ENCODE peak calls at places on chromosomes 11 and 22, in five cellular contexts. K is GM12878, S is H1, I is K562, B is HepG2. O is an unnamed sample. For H3K4me1, the result is how much of the 10 kb centered on the place peaks cover.

GRCh38 chr11:12826441-12826840 is 152.2 kb downstream of the TEAD1 start:
- DNase-seq in K (no peak), I (no peak), B (no peak), S (no peak), O (no peak)

GRCh38 chr11:125949271-125950177 is 3.7 kb downstream of the VSIG10L2 start:
- DNase-seq in I (no peak), K (no peak), S (peak), B (no peak), O (no peak)

GRCh38 chr22:45934659-45935341 is 42.2 kb downstream of the WNT7B start:
- DNase-seq in K (no peak), B (peak), S (no peak), I (no peak), O (peak)

GRCh38 chr22:23058481-23059336 is 11.6 kb upstream of the GNAZ start:
- DNase-seq in S (no peak), I (no peak), B (no peak), K (no peak), O (no peak)

GRCh38 chr11:92917927-92918326 is 51.5 kb upstream of the MTNR1B start:
- DNase-seq in K (no peak), I (no peak), S (no peak), B (no peak), O (no peak)

GRCh38 chr11:70409437-70409836 is 11.1 kb downstream of the CTTN start:
- DNase-seq in B (no peak), I (no peak), S (no peak), K (no peak), O (no peak)

GRCh38 chr11:36253238-36253637 is 36.0 kb downstream of the COMMD9 start:
- DNase-seq in B (no peak), K (no peak), S (no peak), I (no peak), O (no peak)

GRCh38 chr11:130203766-130204702 is 44.5 kb downstream of the ST14 start:
- DNase-seq in S (no peak), I (no peak), B (no peak), K (no peak), O (no peak)

GRCh38 chr11:3737386-3737933 is 59.9 kb downstream of the NUP98 start:
- DNase-seq in K (no peak), I (no peak), S (no peak), B (no peak), O (no peak)

GRCh38 chr22:37340331-37341262 is 58.3 kb downstream of the CYTH4 start:
- DNase-seq in B (no peak), K (no peak), I (no peak), S (no peak), O (no peak)

GRCh38 chr11:29485641-29486040 is 531.2 kb downstream of the KCNA4 start:
- DNase-seq in B (no peak), K (no peak), S (no peak), I (no peak), O (no peak)

GRCh38 chr11:29482510-29482909 is 534.3 kb downstream of the KCNA4 start:
- DNase-seq in I (no peak), S (no peak), B (no peak), K (no peak), O (no peak)

GRCh38 chr11:29481721-29482120 is 535.1 kb downstream of the KCNA4 start:
- DNase-seq in S (no peak), B (no peak), K (no peak), I (no peak), O (no peak)

GRCh38 chr11:29486301-29486700 is 530.5 kb downstream of the KCNA4 start:
- DNase-seq in K (no peak), S (no peak), B (no peak), I (no peak), O (no peak)

GRCh38 chr11:29484548-29484947 is 532.3 kb downstream of the KCNA4 start:
- DNase-seq in I (no peak), S (no peak), K (no peak), B (no peak), O (no peak)
- H3K4me1 ChIP-seq in I (under half), S (under half), K (under half), B (under half), O (under half)

GRCh38 chr11:58560842-58561241 is 14.8 kb downstream of the LPXN start:
- DNase-seq in B (no peak), I (no peak), K (no peak), S (no peak), O (no peak)

GRCh38 chr11:58564226-58564625 is 11.4 kb downstream of the LPXN start:
- DNase-seq in S (no peak), I (no peak), K (no peak), B (no peak), O (no peak)

GRCh38 chr11:58562375-58562800 is 13.3 kb downstream of the LPXN start:
- DNase-seq in B (peak), I (no peak), S (no peak), K (no peak), O (no peak)

DNA sequence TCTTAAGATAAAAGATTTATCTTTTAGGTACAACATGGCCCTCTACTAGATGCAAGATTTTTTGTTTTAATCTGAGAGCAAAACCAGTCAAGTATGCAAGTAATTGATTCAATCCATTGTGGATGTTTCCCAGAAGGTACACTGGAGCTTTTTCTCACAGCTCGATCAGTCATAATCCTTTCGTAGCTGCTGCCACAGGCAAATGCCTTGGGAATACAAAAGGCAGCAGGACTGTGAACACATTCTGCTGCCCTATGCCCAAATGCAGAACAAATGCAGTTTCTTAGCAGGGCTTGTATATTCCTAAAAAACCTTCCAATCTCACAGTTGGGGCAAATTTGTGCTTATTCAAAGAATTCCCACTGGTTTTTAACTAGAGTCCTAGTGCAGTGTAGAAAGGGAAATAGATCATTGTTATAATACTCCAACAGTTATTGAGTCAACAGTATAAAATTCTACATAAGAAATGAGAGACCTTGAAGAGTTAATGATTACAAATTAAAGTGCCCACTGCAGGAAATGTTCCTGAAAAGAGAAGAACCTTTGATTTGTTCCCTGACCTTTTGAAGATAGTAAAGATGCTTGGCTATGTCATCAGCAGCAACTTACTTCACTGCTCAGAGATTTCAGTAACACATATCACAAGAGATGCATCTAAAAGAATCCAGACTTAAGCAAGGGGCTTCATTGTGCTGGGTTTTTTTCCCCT is 14.1 kb downstream of the LPXN start:
- DNase-seq in I (no peak), B (peak), S (no peak), K (no peak), O (no peak)
- TF ChIP-seq KDM1A in I (no peak), B (no peak), S (no peak), K (no peak), O (no peak)

GRCh38 chr11:119693253-119693815 is 35.7 kb downstream of the NECTIN1 start:
- DNase-seq in S (no peak), I (no peak), K (no peak), B (no peak), O (no peak)

GRCh38 chr11:119692547-119692834 is 36.5 kb downstream of the NECTIN1 start:
- DNase-seq in B (no peak), K (no peak), S (no peak), I (no peak), O (no peak)

GRCh38 chr11:119691020-119691666 is 37.9 kb downstream of the NECTIN1 start:
- DNase-seq in I (peak), B (no peak), S (no peak), K (no peak), O (no peak)

GRCh38 chr11:119694334-119694733 is 34.7 kb downstream of the NECTIN1 start:
- DNase-seq in I (no peak), B (peak), K (no peak), S (no peak), O (peak)

DNA sequence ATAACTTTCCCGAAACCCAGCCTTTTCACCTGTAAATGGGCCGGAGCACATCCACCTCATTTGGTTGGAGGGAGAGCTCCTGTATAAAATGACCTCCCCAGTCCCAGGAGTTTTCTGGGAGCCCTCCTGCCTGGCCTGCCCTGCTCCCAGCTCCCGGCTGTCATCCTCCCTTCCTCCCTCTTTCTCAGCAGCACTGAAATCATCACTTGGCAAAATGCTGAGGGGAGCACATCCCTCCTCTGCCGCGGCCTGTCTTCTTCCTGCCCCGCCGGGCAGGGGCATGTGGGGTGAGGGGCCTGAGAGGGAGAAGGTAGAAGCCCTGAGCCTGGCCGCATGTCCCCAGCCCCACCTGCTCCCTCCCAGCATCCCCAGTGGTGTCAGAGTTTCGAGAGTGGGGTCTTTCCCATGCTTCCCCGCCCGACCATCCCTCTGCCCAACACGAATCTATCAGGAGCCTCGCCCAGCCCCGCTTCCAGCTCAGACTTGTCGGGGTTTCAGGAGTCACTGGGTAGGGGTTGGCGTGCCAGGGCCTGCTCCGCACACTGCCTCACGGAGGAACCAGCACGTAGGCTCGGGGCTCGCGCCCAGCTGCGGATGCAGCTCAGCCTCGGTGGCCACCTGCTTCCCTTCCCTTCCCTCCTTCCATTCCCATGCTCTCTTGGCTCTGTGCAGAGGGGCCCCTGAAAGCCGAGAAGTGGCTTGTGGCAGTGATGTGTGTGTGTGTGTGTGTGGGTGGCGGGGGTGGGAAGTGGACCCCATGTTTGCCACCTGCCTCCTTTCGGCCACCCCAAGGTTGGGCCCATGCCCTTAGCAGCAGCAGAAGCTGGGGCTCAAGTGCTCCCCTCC is 37.1 kb downstream of the NECTIN1 start:
- DNase-seq in S (no peak), B (no peak), I (no peak), K (no peak), O (no peak)
- H3K4me1 ChIP-seq in S (under half), B (half or more), I (under half), K (under half), O (under half)

GRCh38 chr11:27557223-27557622 is 50.7 kb upstream of the LIN7C start:
- DNase-seq in B (no peak), K (no peak), I (no peak), S (no peak), O (no peak)
- TF ChIP-seq KDM1A in B (no peak), K (no peak), I (no peak), S (no peak), O (no peak)

DNA sequence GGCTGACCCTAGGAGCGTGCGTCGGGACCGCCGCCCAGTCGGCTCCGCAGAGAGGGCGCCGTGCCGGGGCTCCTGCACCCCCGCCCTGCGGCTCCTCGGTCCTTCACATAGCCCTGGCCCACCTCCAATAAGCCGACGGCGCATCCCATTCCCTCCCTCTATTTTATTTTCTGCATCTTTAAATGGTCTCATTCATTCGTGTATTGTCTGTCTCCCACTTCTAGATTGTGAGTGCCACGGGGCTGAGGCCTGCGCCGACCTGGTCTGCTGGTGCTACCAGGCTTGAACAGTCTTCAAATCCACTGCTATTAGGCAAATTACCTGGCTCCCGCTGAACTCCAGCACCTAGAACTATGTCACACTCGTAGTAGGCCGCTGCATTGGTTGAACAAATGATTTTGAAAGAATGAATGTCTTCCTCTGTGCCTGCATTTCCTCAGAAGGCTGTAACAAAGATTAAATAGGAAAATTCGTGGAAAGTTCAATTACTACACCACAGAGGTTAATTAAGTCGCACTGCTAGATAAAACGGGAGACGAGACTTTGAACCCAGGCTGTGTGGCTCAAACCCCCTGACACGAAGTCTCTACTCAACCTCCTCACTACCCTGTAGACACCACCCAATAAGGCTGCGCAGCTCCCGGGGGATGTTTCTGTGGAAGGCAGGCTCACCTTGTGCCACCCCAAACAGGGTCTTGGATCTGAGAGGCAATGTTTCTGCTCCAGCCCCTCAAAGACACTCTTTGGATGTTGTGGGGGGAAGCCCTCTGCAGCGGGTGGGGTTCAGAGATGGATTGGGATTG is 1.2 kb upstream of the PPP1R14B start:
- DNase-seq in B (no peak), I (no peak), S (no peak), K (no peak), O (no peak)
- H3K4me1 ChIP-seq in B (half or more), I (half or more), S (under half), K (under half), O (under half)

GRCh38 chr22:50184004-50184461 is 1.7 kb upstream of the TRABD start:
- DNase-seq in B (peak), I (no peak), S (no peak), K (no peak), O (peak)
- TF ChIP-seq KDM1A in B (no peak), I (no peak), S (no peak), K (no peak), O (no peak)

GRCh38 chr11:72225411-72225951 is 914 bp downstream of the INPPL1 start:
- DNase-seq in K (no peak), S (no peak), I (no peak), B (no peak), O (no peak)

GRCh38 chr11:72228229-72228843 is 3.8 kb downstream of the INPPL1 start:
- DNase-seq in I (no peak), B (no peak), K (no peak), S (no peak), O (no peak)

GRCh38 chr11:72227316-72228228 is 3.0 kb downstream of the INPPL1 start:
- DNase-seq in B (no peak), S (no peak), I (no peak), K (no peak), O (no peak)

GRCh38 chr11:72224587-72225410 is at the start of gene INPPL1:
- DNase-seq in K (no peak), S (peak), I (peak), B (no peak), O (no peak)

GRCh38 chr11:72226701-72227100 is 2.1 kb downstream of the INPPL1 start:
- DNase-seq in K (no peak), I (no peak), B (no peak), S (peak), O (no peak)
- H3K4me1 ChIP-seq in K (under half), I (half or more), B (under half), S (under half), O (under half)

DNA sequence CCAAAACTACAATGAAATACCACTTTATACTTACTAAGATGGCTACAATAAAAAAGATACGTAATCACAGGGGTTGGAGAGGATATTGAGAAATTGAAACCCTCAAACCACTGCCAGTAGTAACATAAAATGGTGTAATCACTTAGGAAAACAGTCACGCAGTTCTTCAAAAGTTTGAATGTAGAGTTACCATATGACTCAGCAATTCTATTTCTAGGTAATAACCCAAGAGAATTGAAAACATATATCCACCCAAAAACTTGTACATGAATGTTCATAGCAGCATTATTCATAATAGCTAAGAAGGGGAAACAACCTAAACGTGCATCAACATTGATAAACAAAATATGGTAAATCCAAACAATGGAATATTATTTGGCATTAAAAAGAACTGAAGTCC is 24.4 kb upstream of the PSMA1 start:
- DNase-seq in S (no peak), I (no peak), K (peak), B (no peak), O (no peak)
- TF ChIP-seq KDM1A in S (no peak), I (peak), K (no peak), B (no peak), O (no peak)

GRCh38 chr11:9533053-9533452 is 40.4 kb upstream of the WEE1 start:
- DNase-seq in S (no peak), B (no peak), K (no peak), I (no peak), O (no peak)

GRCh38 chr11:9530020-9530628 is 43.3 kb upstream of the WEE1 start:
- DNase-seq in S (peak), K (no peak), B (no peak), I (peak), O (no peak)

GRCh38 chr11:9529333-9529648 is 44.2 kb upstream of the WEE1 start:
- DNase-seq in B (no peak), K (no peak), S (no peak), I (peak), O (no peak)

GRCh38 chr11:9528573-9529332 is 44.7 kb upstream of the WEE1 start:
- DNase-seq in S (peak), K (no peak), I (no peak), B (no peak), O (no peak)

GRCh38 chr11:9530901-9531625 is 42.4 kb upstream of the WEE1 start:
- DNase-seq in S (peak), B (no peak), I (no peak), K (no peak), O (no peak)
- H3K4me1 ChIP-seq in S (under half), B (half or more), I (under half), K (under half), O (half or more)